ENCODE peak calls at places on chromosome 11, in six cellular contexts. A, G, P, T, Q and F are unnamed samples.

GRCh38 chr11:103953797-103954495 is 82.5 kb upstream of the DDI1 start:
- DNase-seq in A (no peak), G (no peak), P (no peak), T (no peak), Q (no peak), F (no peak)

GRCh38 chr11:28420099-28420498 is 311.9 kb downstream of the METTL15 start:
- DNase-seq in A (no peak), G (no peak), P (no peak), T (no peak), Q (no peak), F (no peak)

GRCh38 chr11:111502611-111503010 is 9.6 kb downstream of the BTG4 start:
- DNase-seq in A (no peak), G (no peak), P (no peak), T (no peak), Q (no peak), F (no peak)

GRCh38 chr11:105915036-105915435 is 107.0 kb downstream of the MSANTD4 start:
- DNase-seq in A (no peak), G (no peak), P (no peak), T (no peak), Q (no peak), F (no peak)

GRCh38 chr11:721347-721912 is 15.4 kb downstream of the EPS8L2 start:
- DNase-seq in A (no peak), G (no peak), P (no peak), T (no peak), Q (no peak), F (no peak)

GRCh38 chr11:121369366-121369765 is 76.8 kb downstream of the SC5D start:
- DNase-seq in A (no peak), G (no peak), P (no peak), T (no peak), Q (no peak), F (no peak)

GRCh38 chr11:1233351-1234053 is 10.6 kb downstream of the MUC5B start:
- DNase-seq in A (no peak), G (no peak), P (no peak), T (no peak), Q (no peak), F (peak; percentile 49)

GRCh38 chr11:17803751-17804334 is 69.3 kb downstream of the KCNC1 start:
- DNase-seq in A (no peak), G (no peak), P (no peak), T (no peak), Q (no peak), F (no peak)

GRCh38 chr11:96013459-96014213 is 89.7 kb upstream of the MTMR2 start:
- DNase-seq in A (no peak), G (no peak), P (no peak), T (no peak), Q (no peak), F (no peak)

GRCh38 chr11:1384206-1384965 is 5.3 kb upstream of the BRSK2 start:
- DNase-seq in A (no peak), G (no peak), P (no peak), T (peak; percentile 8), Q (no peak), F (no peak)

GRCh38 chr11:72798361-72798760 is 4.5 kb upstream of the STARD10 start:
- DNase-seq in A (no peak), G (no peak), P (no peak), T (no peak), Q (no peak), F (no peak)

GRCh38 chr11:29612423-29612822 is 404.4 kb downstream of the KCNA4 start:
- DNase-seq in A (no peak), G (no peak), P (no peak), T (no peak), Q (no peak), F (no peak)

GRCh38 chr11:11669447-11669846 is 47.6 kb upstream of the GALNT18 start:
- DNase-seq in A (no peak), G (no peak), P (no peak), T (no peak), Q (no peak), F (no peak)

GRCh38 chr11:77506857-77507256 is 33.0 kb upstream of the PAK1 start:
- DNase-seq in A (no peak), G (no peak), P (peak; percentile 6), T (no peak), Q (no peak), F (peak; percentile 39)

GRCh38 chr11:41788177-41788576 is 328.7 kb upstream of the LRRC4C start:
- DNase-seq in A (no peak), G (no peak), P (no peak), T (no peak), Q (no peak), F (no peak)

GRCh38 chr11:41789376-41789775 is 329.9 kb upstream of the LRRC4C start:
- DNase-seq in A (no peak), G (no peak), P (no peak), T (no peak), Q (no peak), F (no peak)

GRCh38 chr11:41781441-41781840 is 322.0 kb upstream of the LRRC4C start:
- DNase-seq in A (no peak), G (no peak), P (no peak), T (no peak), Q (no peak), F (no peak)

GRCh38 chr11:41784513-41785335 is 325.3 kb upstream of the LRRC4C start:
- DNase-seq in A (no peak), G (no peak), P (no peak), T (no peak), Q (no peak), F (no peak)

GRCh38 chr11:41786087-41786486 is 326.6 kb upstream of the LRRC4C start:
- DNase-seq in A (no peak), G (no peak), P (no peak), T (no peak), Q (no peak), F (no peak)
- TF ChIP-seq CHD2 in A (no peak), G (no peak), P (no peak), T (no peak), Q (no peak), F (no peak)

GRCh38 chr11:14448229-14448628 is 51.4 kb downstream of the COPB1 start:
- DNase-seq in A (no peak), G (no peak), P (no peak), T (no peak), Q (no peak), F (no peak)

GRCh38 chr11:14445542-14446530 is 53.8 kb downstream of the COPB1 start:
- DNase-seq in A (no peak), G (no peak), P (no peak), T (no peak), Q (no peak), F (no peak)

GRCh38 chr11:14444441-14445189 is 55.0 kb downstream of the COPB1 start:
- DNase-seq in A (no peak), G (no peak), P (no peak), T (no peak), Q (no peak), F (no peak)

GRCh38 chr11:14446701-14447169 is 52.9 kb downstream of the COPB1 start:
- DNase-seq in A (no peak), G (no peak), P (no peak), T (no peak), Q (no peak), F (no peak)

DNA sequence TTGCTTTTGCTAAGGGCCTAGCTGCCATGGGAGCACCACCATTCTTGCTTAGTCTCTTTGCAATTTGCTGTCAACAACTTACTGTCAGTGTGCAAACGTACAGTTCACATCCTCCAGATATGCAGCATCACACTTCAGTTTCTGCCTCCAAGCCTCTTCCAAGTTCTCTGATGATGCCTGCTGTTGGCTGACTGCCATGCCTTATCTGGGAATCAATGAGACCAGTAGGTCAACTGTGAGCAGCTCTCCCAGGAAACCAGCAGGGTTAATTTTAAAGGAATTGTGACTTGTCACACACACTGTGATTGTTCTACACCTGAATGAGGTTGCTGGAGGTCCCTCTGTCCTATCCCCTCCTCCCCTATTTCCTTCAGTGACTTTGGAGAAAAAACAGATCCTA is 56.0 kb downstream of the COPB1 start:
- DNase-seq in A (no peak), G (peak; percentile 46), P (peak; percentile 53), T (no peak), Q (no peak), F (peak; percentile 43)
- TF ChIP-seq RAD21 in A (no peak), G (no peak), P (no peak), T (no peak), Q (no peak), F (no peak)

DNA sequence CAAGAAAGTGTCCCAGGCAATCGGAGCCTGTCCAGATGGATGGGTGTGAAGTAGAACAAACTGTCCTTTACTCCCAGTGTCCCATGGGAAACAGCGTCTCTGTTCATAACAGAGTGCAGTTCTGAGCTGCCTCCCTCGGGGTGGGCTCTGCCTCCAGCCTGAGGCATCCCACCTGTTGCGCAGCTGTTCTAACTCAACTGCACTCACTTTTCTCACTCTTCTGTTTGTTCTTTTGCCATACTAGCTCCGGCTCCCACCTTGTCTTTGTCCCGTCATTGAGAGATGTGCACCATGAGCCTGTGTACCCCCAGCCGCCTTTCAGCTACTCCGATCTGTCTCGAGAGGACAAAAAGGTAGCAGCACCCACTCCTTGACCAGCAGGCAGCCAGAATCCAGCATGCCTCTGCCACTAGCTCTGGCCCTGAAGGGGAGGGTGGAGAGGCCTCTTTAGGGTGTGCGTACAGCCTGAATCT is 20.7 kb upstream of the CDC42EP2 start:
- DNase-seq in A (no peak), G (no peak), P (no peak), T (no peak), Q (no peak), F (no peak)
- TF ChIP-seq CHD2 in A (no peak), G (no peak), P (no peak), T (no peak), Q (no peak), F (no peak)

GRCh38 chr11:45336136-45336535 is 50.0 kb upstream of the SYT13 start:
- DNase-seq in A (no peak), G (no peak), P (no peak), T (no peak), Q (no peak), F (peak; percentile 36)

GRCh38 chr11:45339754-45340519 is 53.8 kb upstream of the SYT13 start:
- DNase-seq in A (peak; percentile 95), G (peak; percentile 78), P (peak; percentile 92), T (peak; percentile 58), Q (peak; percentile 94), F (peak; percentile 90)

GRCh38 chr11:45335434-45335833 is 49.3 kb upstream of the SYT13 start:
- DNase-seq in A (no peak), G (no peak), P (no peak), T (no peak), Q (no peak), F (no peak)

GRCh38 chr11:45334410-45334809 is 48.3 kb upstream of the SYT13 start:
- DNase-seq in A (no peak), G (no peak), P (no peak), T (no peak), Q (no peak), F (no peak)

DNA sequence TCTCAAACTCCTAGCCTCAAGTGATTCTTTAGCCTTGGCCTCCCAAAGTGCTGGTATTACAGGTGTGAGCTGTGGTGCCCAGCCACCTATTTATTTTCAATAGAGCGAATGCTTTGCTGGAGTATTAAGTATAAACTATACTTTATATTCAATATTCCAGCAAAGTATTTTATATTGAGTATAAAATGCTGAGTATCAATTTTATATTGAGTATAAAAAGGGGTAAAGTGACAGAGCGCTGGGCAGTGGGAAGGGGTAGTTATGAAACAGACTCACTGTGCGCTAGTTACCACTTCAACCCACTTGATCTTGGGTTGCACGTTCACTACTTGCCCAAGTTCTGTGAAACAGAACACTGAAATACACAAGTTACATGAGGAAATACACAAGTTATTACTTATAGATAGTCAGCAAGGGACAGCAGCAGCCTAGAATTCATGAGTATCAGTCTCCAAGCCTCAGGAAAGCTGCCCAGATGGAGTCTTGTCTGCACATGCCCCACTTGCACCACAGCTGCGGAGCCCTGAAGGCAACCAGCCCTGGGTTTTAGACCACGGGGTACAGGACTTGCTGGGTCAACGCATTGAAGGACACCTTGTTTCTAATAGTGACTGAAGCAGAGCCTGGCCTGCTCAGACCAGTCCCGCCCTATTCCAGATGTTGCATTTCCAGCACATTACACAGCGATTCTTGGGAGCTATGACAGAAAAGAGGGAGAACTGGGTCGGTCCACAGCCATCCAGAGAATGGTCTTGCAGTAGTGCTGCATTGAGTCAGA is 51.6 kb upstream of the SYT13 start:
- DNase-seq in A (no peak), G (no peak), P (no peak), T (no peak), Q (no peak), F (no peak)
- TF ChIP-seq RAD21 in A (no peak), G (no peak), P (no peak), T (no peak), Q (no peak), F (no peak)